ENCODE peak calls at places on chromosomes 13 and 19, in four cellular contexts. I, T, R and E are unnamed samples.

GRCh38 chr13:83752141-83752540 is 130.1 kb downstream of the SLITRK1 start:
- DNase-seq in T (no peak), I (no peak), R (no peak), E (no peak)

GRCh38 chr13:22111152-22111783 is 440.4 kb downstream of the FGF9 start:
- DNase-seq in I (no peak), R (no peak), T (peak), E (no peak)

GRCh38 chr19:1275976-1276619 is 768 bp downstream of the FAM174C start:
- DNase-seq in T (peak), I (no peak), R (no peak), E (no peak)

GRCh38 chr19:57830071-57830602 is at the start of gene ZNF587B:
- DNase-seq in T (no peak), R (peak), I (no peak), E (no peak)

GRCh38 chr13:33642374-33643065 is 175.4 kb upstream of the RFC3 start:
- DNase-seq in T (no peak), I (no peak), R (no peak), E (no peak)

GRCh38 chr19:53308339-53308811 is 25.2 kb upstream of the ZNF845 start:
- DNase-seq in I (no peak), T (no peak), R (no peak), E (no peak)

GRCh38 chr13:91381371-91381770 is 17.1 kb upstream of the GPC5 start:
- DNase-seq in R (no peak), T (peak), I (no peak), E (no peak)

GRCh38 chr13:76921516-76921915 is 26.8 kb upstream of the ACOD1 start:
- DNase-seq in I (no peak), T (no peak), R (no peak), E (no peak)

GRCh38 chr13:26965976-26966375 is 205.4 kb upstream of the GPR12 start:
- DNase-seq in T (no peak), R (no peak), I (peak), E (no peak)

GRCh38 chr19:44451687-44452086 is 3.4 kb upstream of the ZNF229 start:
- DNase-seq in T (no peak), I (no peak), R (no peak), E (no peak)

GRCh38 chr19:42048992-42049391 is 21.0 kb downstream of the GRIK5 start:
- DNase-seq in T (no peak), I (peak), R (no peak), E (no peak)

GRCh38 chr13:26707122-26708006 is 53.2 kb downstream of the GPR12 start:
- DNase-seq in I (peak), R (no peak), T (peak), E (peak)

GRCh38 chr13:113176292-113176691 is 17.8 kb downstream of the PROZ start:
- DNase-seq in I (no peak), T (peak), R (peak), E (no peak)

GRCh38 chr19:42121666-42122069 is 10.6 kb downstream of the POU2F2 start:
- DNase-seq in R (peak), I (no peak), T (peak), E (peak)

GRCh38 chr19:44593294-44593693 is 20.1 kb upstream of the IGSF23 start:
- DNase-seq in R (no peak), T (no peak), I (no peak), E (no peak)